ENCODE peak calls at places on chromosome 12, in four cellular contexts. P is HCT116, X is H1, Q is K562. V is an unnamed sample.

GRCh38 chr12:84874125-84874824 is 38.3 kb downstream of the SLC6A15 start:
- DNase-seq in Q (peak), P (peak), X (no peak), V (no peak)

GRCh38 chr12:122944588-122944987 is 21.7 kb downstream of the ABCB9 start:
- DNase-seq in X (no peak), Q (no peak), P (peak), V (no peak)

GRCh38 chr12:93297032-93297431 is 80.7 kb upstream of the NUDT4 start:
- DNase-seq in Q (no peak), P (no peak), X (no peak), V (peak)

GRCh38 chr12:121132601-121133481 is at the start of gene P2RX7:
- DNase-seq in X (peak), Q (peak), P (peak), V (peak)

GRCh38 chr12:53867216-53868012 is 71.2 kb upstream of the HOXC13 start:
- DNase-seq in P (no peak), X (no peak), Q (peak), V (no peak)

GRCh38 chr12:24360907-24361306 is 411.4 kb upstream of the SOX5 start:
- DNase-seq in P (no peak), X (no peak), Q (no peak), V (peak)

GRCh38 chr12:13358391-13358905 is 161.9 kb downstream of the EMP1 start:
- DNase-seq in P (no peak), Q (no peak), X (no peak), V (no peak)

GRCh38 chr12:126772171-126772864 is 1494.7 kb upstream of the TMEM132C start:
- DNase-seq in P (peak), X (no peak), Q (peak), V (peak)

GRCh38 chr12:43501705-43502104 is 50.3 kb downstream of the ADAMTS20 start:
- DNase-seq in X (no peak), P (peak), Q (peak), V (no peak)

GRCh38 chr12:105444050-105444808 is 113.7 kb downstream of the C12orf75 start:
- DNase-seq in X (no peak), P (no peak), Q (no peak), V (no peak)

GRCh38 chr12:43805149-43805856 is 814 bp downstream of the TWF1 start:
- DNase-seq in P (no peak), X (no peak), Q (peak), V (no peak)

GRCh38 chr12:97568336-97569180 is 106.0 kb downstream of the RMST start:
- DNase-seq in X (no peak), Q (no peak), P (no peak), V (no peak)

GRCh38 chr12:58069268-58069967 is 128.1 kb downstream of the ATP23 start:
- DNase-seq in Q (no peak), X (no peak), P (no peak), V (no peak)

GRCh38 chr12:109916045-109916444 is 16.0 kb downstream of the TCHP start:
- DNase-seq in X (no peak), P (no peak), Q (no peak), V (no peak)
- TF ChIP-seq EGR1 in X (no peak), P (no peak), Q (no peak), V (no peak)

DNA sequence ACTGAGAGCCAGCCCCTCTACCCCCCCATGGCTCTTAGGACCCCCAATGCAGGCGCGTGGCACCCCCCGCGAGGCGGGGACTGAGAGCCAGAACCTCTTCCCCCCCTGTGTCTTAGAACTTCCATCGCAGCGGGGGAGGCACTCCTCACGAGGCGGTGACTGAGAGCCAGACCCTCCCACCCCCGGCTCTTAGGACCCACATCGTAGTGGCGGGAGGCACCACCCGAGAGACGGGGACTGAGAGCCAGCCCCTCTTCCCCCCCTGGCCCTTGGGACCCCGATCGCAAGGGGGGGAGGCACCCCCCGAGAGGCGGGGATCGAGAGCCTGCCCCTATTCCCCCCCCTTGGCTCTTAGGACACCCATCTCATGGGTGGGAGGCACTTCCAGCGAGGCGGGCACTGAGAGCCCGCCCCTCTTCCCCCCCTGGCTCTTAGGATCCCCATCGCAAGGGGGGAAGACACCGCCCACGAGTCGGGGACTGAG is 44.7 kb downstream of the DDX11 start:
- DNase-seq in Q (peak), P (no peak), X (no peak), V (no peak)
- TF ChIP-seq EGR1 in Q (no peak), P (peak), X (no peak), V (no peak)

GRCh38 chr12:74945771-74946198 is 263.9 kb downstream of the KCNC2 start:
- DNase-seq in X (no peak), Q (no peak), P (no peak), V (no peak)
- TF ChIP-seq EGR1 in X (no peak), Q (no peak), P (no peak), V (no peak)

GRCh38 chr12:18970603-18971002 is 158.9 kb upstream of the PLEKHA5 start:
- DNase-seq in P (no peak), Q (no peak), X (no peak), V (no peak)
- TF ChIP-seq EGR1 in P (no peak), Q (no peak), X (no peak), V (no peak)

GRCh38 chr12:63066782-63067181 is 84.2 kb downstream of the AVPR1A start:
- DNase-seq in Q (no peak), P (no peak), X (no peak), V (no peak)
- TF ChIP-seq EGR1 in Q (no peak), P (no peak), X (no peak), V (no peak)

GRCh38 chr12:5441497-5442236 is 9.8 kb downstream of the NTF3 start:
- DNase-seq in X (no peak), Q (no peak), P (no peak), V (no peak)
- TF ChIP-seq EGR1 in X (no peak), Q (no peak), P (no peak), V (no peak)

GRCh38 chr12:38123566-38124246 is 192.9 kb upstream of the ALG10B start:
- DNase-seq in X (no peak), Q (no peak), P (no peak), V (no peak)

GRCh38 chr12:38118632-38119031 is 197.9 kb upstream of the ALG10B start:
- DNase-seq in P (no peak), X (no peak), Q (no peak), V (no peak)

GRCh38 chr12:38120438-38120837 is 196.1 kb upstream of the ALG10B start:
- DNase-seq in P (no peak), X (no peak), Q (no peak), V (no peak)

DNA sequence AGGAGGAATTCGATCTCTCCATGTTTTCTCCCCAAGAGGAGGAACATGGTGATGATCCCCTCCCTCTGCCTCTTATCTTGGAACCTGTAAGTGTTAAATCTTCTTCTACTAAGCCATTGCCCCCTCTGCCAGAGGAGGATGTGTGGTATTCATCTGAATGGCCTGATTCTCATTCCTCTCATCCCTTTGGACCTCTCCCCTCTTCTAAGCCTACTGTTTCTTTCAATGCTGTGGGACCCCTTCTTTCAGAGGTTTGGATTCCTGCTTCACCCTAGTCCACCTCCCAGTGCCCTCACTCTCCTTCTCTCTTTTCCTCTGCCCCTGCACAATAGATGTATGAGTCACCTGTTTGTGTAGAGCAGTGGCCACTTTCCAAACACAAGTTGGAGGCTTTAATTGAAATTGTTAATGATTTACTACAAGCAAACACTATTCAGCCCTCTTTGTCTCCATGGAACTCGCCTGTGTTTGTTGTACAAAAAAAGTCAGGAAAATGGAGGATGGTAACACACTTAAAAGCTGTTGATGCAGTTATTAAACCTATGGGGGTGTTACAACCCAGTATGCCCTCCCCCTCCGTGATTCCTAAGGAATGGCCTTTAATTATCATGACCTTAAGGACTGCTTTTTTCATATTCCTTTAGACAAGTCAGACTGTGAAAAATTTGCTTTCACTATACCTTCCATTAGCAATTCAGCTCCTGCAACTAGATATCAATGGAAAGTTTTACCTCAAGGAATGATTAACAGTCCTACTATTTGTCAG is 192.1 kb upstream of the ALG10B start:
- DNase-seq in P (no peak), X (no peak), Q (no peak), V (no peak)
- TF ChIP-seq EGR1 in P (no peak), X (no peak), Q (no peak), V (no peak)

DNA sequence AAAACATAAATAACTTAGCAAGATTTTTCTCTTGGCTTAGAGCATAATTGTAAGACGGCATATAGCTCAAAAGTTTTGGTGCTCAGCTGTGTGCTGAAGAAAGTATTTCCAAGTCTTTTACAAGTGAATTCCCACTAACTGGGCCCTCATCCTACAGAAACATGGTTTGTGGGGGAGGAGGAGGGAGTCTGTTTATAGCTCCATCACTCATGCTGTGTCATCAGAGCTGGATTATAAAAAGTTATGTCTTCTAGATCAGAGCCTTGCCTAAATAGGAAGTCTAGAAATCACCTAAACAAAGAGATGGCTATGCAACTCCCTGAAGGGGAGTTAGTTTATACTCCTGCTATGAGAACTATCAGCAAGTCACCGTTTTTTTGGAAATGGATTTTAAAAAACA is 65.9 kb upstream of the OTOGL start:
- DNase-seq in Q (no peak), X (no peak), P (no peak), V (no peak)
- TF ChIP-seq EGR1 in Q (no peak), X (no peak), P (no peak), V (no peak)

GRCh38 chr12:76946451-76946850 is 67.6 kb upstream of the CSRP2 start:
- DNase-seq in X (no peak), Q (no peak), P (no peak), V (no peak)
- TF ChIP-seq EGR1 in X (no peak), Q (no peak), P (no peak), V (no peak)